ENCODE peak calls at places on chromosomes 12 and 14, in nine cellular contexts. One of them, this sample, is unnamed.

GRCh38 chr12:29309320-29309902 is 71.6 kb downstream of the ERGIC2 start:
- DNase-seq in stomach: no peak
- DNase-seq in AG04450: no peak
- DNase-seq in CD8-positive, alpha-beta T cell: no peak
- DNase-seq in ascending aorta: no peak
- DNase-seq in astrocyte: peak
- DNase-seq in PC-9: no peak
- DNase-seq in GM12865: no peak
- DNase-seq in neural progenitor cell: no peak
- DNase-seq in this sample: no peak

GRCh38 chr12:110280784-110281548 is at the start of gene ATP2A2:
- DNase-seq in stomach: peak
- DNase-seq in AG04450: peak
- DNase-seq in CD8-positive, alpha-beta T cell: peak
- DNase-seq in ascending aorta: peak
- DNase-seq in astrocyte: peak
- DNase-seq in PC-9: peak
- DNase-seq in GM12865: peak
- DNase-seq in neural progenitor cell: peak
- DNase-seq in this sample: peak

GRCh38 chr12:28855761-28856160 is 293.3 kb upstream of the FAR2 start:
- DNase-seq in stomach: no peak
- DNase-seq in AG04450: no peak
- DNase-seq in CD8-positive, alpha-beta T cell: no peak
- DNase-seq in ascending aorta: no peak
- DNase-seq in astrocyte: peak
- DNase-seq in PC-9: no peak
- DNase-seq in GM12865: no peak
- DNase-seq in neural progenitor cell: no peak
- DNase-seq in this sample: no peak

GRCh38 chr12:31890295-31891285 is 68.6 kb upstream of the RESF1 start:
- DNase-seq in stomach: no peak
- DNase-seq in AG04450: no peak
- DNase-seq in CD8-positive, alpha-beta T cell: no peak
- DNase-seq in ascending aorta: no peak
- DNase-seq in astrocyte: peak
- DNase-seq in PC-9: no peak
- DNase-seq in GM12865: peak
- DNase-seq in neural progenitor cell: no peak
- DNase-seq in this sample: no peak

GRCh38 chr12:54371328-54372112 is 7.2 kb upstream of the GPR84 start:
- DNase-seq in stomach: no peak
- DNase-seq in AG04450: no peak
- DNase-seq in CD8-positive, alpha-beta T cell: no peak
- DNase-seq in ascending aorta: no peak
- DNase-seq in astrocyte: no peak
- DNase-seq in PC-9: no peak
- DNase-seq in GM12865: no peak
- DNase-seq in neural progenitor cell: no peak
- DNase-seq in this sample: no peak

GRCh38 chr12:92702754-92703679 is at the start of gene PLEKHG7:
- DNase-seq in stomach: peak
- DNase-seq in AG04450: no peak
- DNase-seq in CD8-positive, alpha-beta T cell: no peak
- DNase-seq in ascending aorta: no peak
- DNase-seq in astrocyte: no peak
- DNase-seq in PC-9: no peak
- DNase-seq in GM12865: peak
- DNase-seq in neural progenitor cell: no peak
- DNase-seq in this sample: peak

GRCh38 chr12:96194901-96195844 is 998 bp downstream of the ELK3 start:
- DNase-seq in stomach: peak
- DNase-seq in AG04450: peak
- DNase-seq in CD8-positive, alpha-beta T cell: peak
- DNase-seq in ascending aorta: peak
- DNase-seq in astrocyte: peak
- DNase-seq in PC-9: peak
- DNase-seq in GM12865: peak
- DNase-seq in neural progenitor cell: peak
- DNase-seq in this sample: peak

GRCh38 chr12:14394317-14395058 is 29.0 kb downstream of the ATF7IP start:
- DNase-seq in stomach: peak
- DNase-seq in AG04450: peak
- DNase-seq in CD8-positive, alpha-beta T cell: peak
- DNase-seq in ascending aorta: peak
- DNase-seq in astrocyte: peak
- DNase-seq in PC-9: no peak
- DNase-seq in GM12865: peak
- DNase-seq in neural progenitor cell: peak
- DNase-seq in this sample: no peak

GRCh38 chr12:128571906-128572305 is 251.9 kb downstream of the SLC15A4 start:
- DNase-seq in stomach: no peak
- DNase-seq in AG04450: no peak
- DNase-seq in CD8-positive, alpha-beta T cell: no peak
- DNase-seq in ascending aorta: no peak
- DNase-seq in astrocyte: no peak
- DNase-seq in PC-9: no peak
- DNase-seq in GM12865: no peak
- DNase-seq in neural progenitor cell: no peak
- DNase-seq in this sample: no peak

GRCh38 chr12:47740536-47741339 is 15.4 kb upstream of the ENDOU start:
- DNase-seq in stomach: no peak
- DNase-seq in AG04450: no peak
- DNase-seq in CD8-positive, alpha-beta T cell: no peak
- DNase-seq in ascending aorta: no peak
- DNase-seq in astrocyte: no peak
- DNase-seq in PC-9: no peak
- DNase-seq in GM12865: peak
- DNase-seq in neural progenitor cell: no peak
- DNase-seq in this sample: no peak

GRCh38 chr12:3035815-3036702 is 41.1 kb upstream of the TSPAN9 start:
- DNase-seq in stomach: no peak
- DNase-seq in AG04450: no peak
- DNase-seq in CD8-positive, alpha-beta T cell: no peak
- DNase-seq in ascending aorta: no peak
- DNase-seq in astrocyte: no peak
- DNase-seq in PC-9: no peak
- DNase-seq in GM12865: no peak
- DNase-seq in neural progenitor cell: peak
- DNase-seq in this sample: no peak

GRCh38 chr12:9961106-9961505 is 10.1 kb upstream of the CLEC12A start:
- DNase-seq in stomach: no peak
- DNase-seq in AG04450: no peak
- DNase-seq in CD8-positive, alpha-beta T cell: no peak
- DNase-seq in ascending aorta: no peak
- DNase-seq in astrocyte: no peak
- DNase-seq in PC-9: no peak
- DNase-seq in GM12865: peak
- DNase-seq in neural progenitor cell: no peak
- DNase-seq in this sample: no peak

GRCh38 chr12:553216-554000 is 93.7 kb downstream of the B4GALNT3 start:
- DNase-seq in stomach: no peak
- DNase-seq in AG04450: no peak
- DNase-seq in CD8-positive, alpha-beta T cell: peak
- DNase-seq in ascending aorta: no peak
- DNase-seq in astrocyte: no peak
- DNase-seq in PC-9: no peak
- DNase-seq in GM12865: peak
- DNase-seq in neural progenitor cell: no peak
- DNase-seq in this sample: no peak

GRCh38 chr12:120242971-120243699 is 22.4 kb downstream of the PXN start:
- DNase-seq in stomach: no peak
- DNase-seq in AG04450: no peak
- DNase-seq in CD8-positive, alpha-beta T cell: no peak
- DNase-seq in ascending aorta: no peak
- DNase-seq in astrocyte: no peak
- DNase-seq in PC-9: no peak
- DNase-seq in GM12865: no peak
- DNase-seq in neural progenitor cell: no peak
- DNase-seq in this sample: no peak

GRCh38 chr12:52515927-52516831 is 4.0 kb downstream of the KRT5 start:
- DNase-seq in stomach: no peak
- DNase-seq in AG04450: no peak
- DNase-seq in CD8-positive, alpha-beta T cell: no peak
- DNase-seq in ascending aorta: no peak
- DNase-seq in astrocyte: peak
- DNase-seq in PC-9: peak
- DNase-seq in GM12865: no peak
- DNase-seq in neural progenitor cell: no peak
- DNase-seq in this sample: no peak

GRCh38 chr12:69352904-69353303 is 4.7 kb downstream of the LYZ start:
- DNase-seq in stomach: no peak
- DNase-seq in AG04450: no peak
- DNase-seq in CD8-positive, alpha-beta T cell: no peak
- DNase-seq in ascending aorta: no peak
- DNase-seq in astrocyte: no peak
- DNase-seq in PC-9: no peak
- DNase-seq in GM12865: no peak
- DNase-seq in neural progenitor cell: no peak
- DNase-seq in this sample: no peak

GRCh38 chr14:89502966-89503365 is 85.9 kb upstream of the FOXN3 start:
- DNase-seq in stomach: no peak
- DNase-seq in AG04450: no peak
- DNase-seq in CD8-positive, alpha-beta T cell: no peak
- DNase-seq in ascending aorta: peak
- DNase-seq in astrocyte: no peak
- DNase-seq in PC-9: no peak
- DNase-seq in GM12865: no peak
- DNase-seq in neural progenitor cell: no peak
- DNase-seq in this sample: no peak

GRCh38 chr14:60721331-60722162 is 2.6 kb downstream of the SIX4 start:
- DNase-seq in stomach: peak
- DNase-seq in AG04450: no peak
- DNase-seq in CD8-positive, alpha-beta T cell: peak
- DNase-seq in ascending aorta: peak
- DNase-seq in astrocyte: peak
- DNase-seq in PC-9: peak
- DNase-seq in GM12865: peak
- DNase-seq in neural progenitor cell: peak
- DNase-seq in this sample: peak
- TF ChIP-seq CTCF in stomach: no peak
- TF ChIP-seq CTCF in AG04450: peak
- TF ChIP-seq CTCF in CD8-positive, alpha-beta T cell: no peak
- TF ChIP-seq CTCF in ascending aorta: peak
- TF ChIP-seq CTCF in astrocyte: no peak
- TF ChIP-seq CTCF in PC-9: peak
- TF ChIP-seq CTCF in GM12865: no peak
- TF ChIP-seq CTCF in neural progenitor cell: peak
- TF ChIP-seq CTCF in this sample: no peak

GRCh38 chr12:65825573-65826512 is 1.6 kb downstream of the HMGA2 start:
- DNase-seq in stomach: peak
- DNase-seq in AG04450: no peak
- DNase-seq in CD8-positive, alpha-beta T cell: no peak
- DNase-seq in ascending aorta: peak
- DNase-seq in astrocyte: peak
- DNase-seq in PC-9: peak
- DNase-seq in GM12865: peak
- DNase-seq in neural progenitor cell: peak
- DNase-seq in this sample: peak
- TF ChIP-seq CTCF in stomach: no peak
- TF ChIP-seq CTCF in AG04450: no peak
- TF ChIP-seq CTCF in CD8-positive, alpha-beta T cell: no peak
- TF ChIP-seq CTCF in ascending aorta: no peak
- TF ChIP-seq CTCF in astrocyte: no peak
- TF ChIP-seq CTCF in PC-9: no peak
- TF ChIP-seq CTCF in GM12865: no peak
- TF ChIP-seq CTCF in neural progenitor cell: no peak
- TF ChIP-seq CTCF in this sample: no peak

GRCh38 chr14:36522347-36522971 is 2.4 kb upstream of the NKX2-1 start:
- DNase-seq in stomach: no peak
- DNase-seq in AG04450: no peak
- DNase-seq in CD8-positive, alpha-beta T cell: no peak
- DNase-seq in ascending aorta: no peak
- DNase-seq in astrocyte: no peak
- DNase-seq in PC-9: no peak
- DNase-seq in GM12865: no peak
- DNase-seq in neural progenitor cell: peak
- DNase-seq in this sample: no peak

GRCh38 chr14:36525746-36526099 is 5.7 kb upstream of the NKX2-1 start:
- DNase-seq in stomach: no peak
- DNase-seq in AG04450: no peak
- DNase-seq in CD8-positive, alpha-beta T cell: no peak
- DNase-seq in ascending aorta: no peak
- DNase-seq in astrocyte: no peak
- DNase-seq in PC-9: no peak
- DNase-seq in GM12865: no peak
- DNase-seq in neural progenitor cell: no peak
- DNase-seq in this sample: no peak

GRCh38 chr14:36524220-36524837 is 4.3 kb upstream of the NKX2-1 start:
- DNase-seq in stomach: no peak
- DNase-seq in AG04450: no peak
- DNase-seq in CD8-positive, alpha-beta T cell: no peak
- DNase-seq in ascending aorta: no peak
- DNase-seq in astrocyte: no peak
- DNase-seq in PC-9: no peak
- DNase-seq in GM12865: no peak
- DNase-seq in neural progenitor cell: peak
- DNase-seq in this sample: no peak

GRCh38 chr14:36522972-36523685 is 3.1 kb upstream of the NKX2-1 start:
- DNase-seq in stomach: no peak
- DNase-seq in AG04450: no peak
- DNase-seq in CD8-positive, alpha-beta T cell: no peak
- DNase-seq in ascending aorta: no peak
- DNase-seq in astrocyte: no peak
- DNase-seq in PC-9: no peak
- DNase-seq in GM12865: no peak
- DNase-seq in neural progenitor cell: peak
- DNase-seq in this sample: no peak

GRCh38 chr14:36524874-36525745 is 5.1 kb upstream of the NKX2-1 start:
- DNase-seq in stomach: no peak
- DNase-seq in AG04450: no peak
- DNase-seq in CD8-positive, alpha-beta T cell: no peak
- DNase-seq in ascending aorta: no peak
- DNase-seq in astrocyte: no peak
- DNase-seq in PC-9: peak
- DNase-seq in GM12865: peak
- DNase-seq in neural progenitor cell: peak
- DNase-seq in this sample: no peak
- TF ChIP-seq CTCF in stomach: peak
- TF ChIP-seq CTCF in AG04450: peak
- TF ChIP-seq CTCF in CD8-positive, alpha-beta T cell: no peak
- TF ChIP-seq CTCF in ascending aorta: peak
- TF ChIP-seq CTCF in astrocyte: peak
- TF ChIP-seq CTCF in PC-9: peak
- TF ChIP-seq CTCF in GM12865: peak
- TF ChIP-seq CTCF in neural progenitor cell: peak
- TF ChIP-seq CTCF in this sample: no peak

DNA sequence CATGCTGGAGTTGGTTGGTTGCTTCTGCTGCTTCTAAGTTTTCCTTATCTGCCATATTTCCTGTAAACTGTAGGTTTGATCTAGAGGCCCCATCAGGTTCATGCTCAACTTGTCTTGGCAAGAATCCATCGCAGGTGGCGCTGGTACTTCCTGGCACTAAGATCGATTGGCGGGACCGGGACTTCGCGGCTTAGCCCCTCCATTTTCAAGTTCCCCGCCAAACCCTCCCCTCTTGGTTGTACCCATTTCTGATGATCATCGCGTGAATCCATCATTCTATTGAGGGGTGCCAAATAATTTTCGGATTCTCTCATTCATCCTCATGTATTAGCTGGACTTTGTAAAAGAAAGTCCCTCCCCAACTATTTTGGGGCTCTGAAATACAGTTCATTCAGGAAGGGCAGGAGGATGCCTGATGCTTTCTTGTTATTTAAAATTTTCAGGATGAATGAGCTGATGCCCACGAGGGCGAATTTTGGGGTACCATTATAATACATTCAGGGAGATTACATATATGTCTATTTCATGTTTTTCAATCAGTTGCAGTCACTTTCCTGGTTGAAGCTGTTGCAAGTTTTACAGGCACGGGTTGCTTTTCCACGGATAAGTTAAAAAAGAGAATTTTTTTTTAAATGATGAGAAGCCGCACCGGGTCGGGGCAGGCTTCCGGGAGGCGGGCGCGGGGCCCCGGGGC is 424 bp upstream of the BRI3BP start:
- DNase-seq in stomach: peak
- DNase-seq in AG04450: no peak
- DNase-seq in CD8-positive, alpha-beta T cell: peak
- DNase-seq in ascending aorta: no peak
- DNase-seq in astrocyte: peak
- DNase-seq in PC-9: peak
- DNase-seq in GM12865: peak
- DNase-seq in neural progenitor cell: peak
- DNase-seq in this sample: peak
- TF ChIP-seq CTCF in stomach: peak
- TF ChIP-seq CTCF in AG04450: peak
- TF ChIP-seq CTCF in CD8-positive, alpha-beta T cell: peak
- TF ChIP-seq CTCF in ascending aorta: no peak
- TF ChIP-seq CTCF in astrocyte: peak
- TF ChIP-seq CTCF in PC-9: peak
- TF ChIP-seq CTCF in GM12865: peak
- TF ChIP-seq CTCF in neural progenitor cell: peak
- TF ChIP-seq CTCF in this sample: no peak

This sample was measured in activated B cell treated with CpG ODN at 0.5 μM for 24 hours.